ENCODE peak calls at places on chromosomes 4 and X, in seven cellular contexts. F, A, Y, N, T, H and S are unnamed samples.

GRCh38 chr4:150476776-150477175 is 105.2 kb upstream of the MAB21L2 start:
- DNase-seq in H (peak), Y (no peak), A (no peak), N (no peak), F (no peak), T (no peak), S (no peak)

GRCh38 chr4:11505225-11505971 is 76.7 kb upstream of the HS3ST1 start:
- DNase-seq in Y (no peak), N (no peak), T (no peak), A (no peak), H (no peak), F (no peak), S (no peak)

GRCh38 chr4:56468097-56468422 is 643 bp downstream of the SRP72 start:
- DNase-seq in A (peak), F (peak), T (no peak), N (peak), H (peak), Y (peak), S (peak)

GRCh38 chr4:20026456-20026855 is 225.2 kb upstream of the SLIT2 start:
- DNase-seq in N (no peak), T (no peak), Y (no peak), A (no peak), H (no peak), F (no peak), S (no peak)

GRCh38 chrX:32673193-32673592 is 538.2 kb downstream of the DMD start:
- DNase-seq in F (no peak), H (no peak), N (no peak), A (peak), T (no peak), Y (no peak), S (no peak)

GRCh38 chr4:113958766-113959540 is 20.5 kb downstream of the ARSJ start:
- DNase-seq in N (no peak), F (no peak), H (no peak), A (peak), T (no peak), Y (no peak), S (no peak)

GRCh38 chr4:2792711-2793577 is at the start of gene SH3BP2:
- DNase-seq in T (no peak), Y (no peak), F (peak), A (peak), N (peak), H (peak), S (peak)

GRCh38 chr4:137601924-137602323 is 69.6 kb upstream of the PCDH18 start:
- DNase-seq in H (no peak), A (no peak), T (no peak), F (no peak), Y (no peak), N (no peak), S (no peak)

GRCh38 chrX:100410083-100410590 is at the start of gene PCDH19:
- DNase-seq in Y (no peak), F (peak), H (no peak), A (no peak), T (no peak), N (peak), S (no peak)

GRCh38 chr4:19752600-19752999 is 499.1 kb upstream of the SLIT2 start:
- DNase-seq in Y (no peak), N (no peak), A (no peak), H (no peak), F (no peak), T (no peak), S (no peak)

GRCh38 chrX:38282044-38282443 is 45.3 kb downstream of the RPGR start:
- DNase-seq in F (no peak), N (no peak), Y (no peak), T (no peak), A (no peak), H (no peak), S (no peak)

GRCh38 chr4:1666391-1666790 is 17.7 kb downstream of the FAM53A start:
- DNase-seq in H (no peak), A (no peak), Y (no peak), N (no peak), F (no peak), T (no peak), S (no peak)

GRCh38 chr4:124946696-124947095 is 234.2 kb upstream of the ANKRD50 start:
- DNase-seq in Y (no peak), N (no peak), F (no peak), T (no peak), A (no peak), H (no peak), S (no peak)

GRCh38 chr4:87679449-87680169 is 29.5 kb downstream of the DMP1 start:
- DNase-seq in N (no peak), T (peak), F (peak), H (peak), A (peak), Y (peak), S (peak)

GRCh38 chrX:114532093-114532805 is 51.6 kb upstream of the HTR2C start:
- DNase-seq in A (no peak), F (no peak), N (no peak), T (no peak), H (no peak), Y (no peak), S (no peak)

GRCh38 chrX:49978191-49978590 is 55.8 kb downstream of the CLCN5 start:
- DNase-seq in H (no peak), A (no peak), F (no peak), N (no peak), T (no peak), Y (no peak), S (no peak)

GRCh38 chr4:70903282-70903603 is 1.1 kb downstream of the MOB1B start:
- DNase-seq in H (peak), A (no peak), N (no peak), Y (no peak), F (peak), T (no peak), S (no peak)

GRCh38 chr4:19575959-19576358 is 675.7 kb upstream of the SLIT2 start:
- DNase-seq in T (no peak), N (no peak), Y (no peak), A (no peak), F (no peak), H (no peak), S (no peak)

GRCh38 chr4:142696334-142697122 is 149.6 kb downstream of the INPP4B start:
- DNase-seq in H (no peak), F (no peak), Y (no peak), T (no peak), A (no peak), N (no peak), S (no peak)

GRCh38 chrX:129665916-129666644 is 11.3 kb upstream of the APLN start:
- DNase-seq in A (no peak), T (no peak), H (no peak), Y (no peak), F (no peak), N (no peak), S (no peak)

GRCh38 chr4:101102114-101102752 is 245.1 kb downstream of the PPP3CA start:
- DNase-seq in A (no peak), F (peak), H (no peak), T (no peak), Y (no peak), N (no peak), S (no peak)

GRCh38 chrX:12400218-12400617 is 261.9 kb downstream of the FRMPD4 start:
- DNase-seq in N (no peak), F (no peak), H (no peak), T (no peak), A (no peak), Y (no peak), S (no peak)

GRCh38 chr4:10662937-10663336 is 21.6 kb downstream of the CLNK start:
- DNase-seq in Y (no peak), F (no peak), N (no peak), A (no peak), H (peak), T (no peak), S (no peak)

GRCh38 chr4:112775801-112776200 is 138.9 kb downstream of the LARP7 start:
- DNase-seq in F (no peak), H (no peak), T (no peak), N (no peak), A (no peak), Y (no peak), S (no peak)

GRCh38 chr4:130640583-130640982 is 1544.6 kb downstream of the C4orf33 start:
- DNase-seq in T (no peak), N (no peak), F (no peak), H (no peak), A (no peak), Y (no peak), S (no peak)

GRCh38 chrX:17448188-17448587 is 73.2 kb downstream of the NHS start:
- DNase-seq in Y (no peak), A (peak), F (no peak), N (no peak), H (no peak), T (no peak), S (no peak)

GRCh38 chrX:75301060-75301459 is 27.2 kb downstream of the UPRT start:
- DNase-seq in F (no peak), H (no peak), T (no peak), A (no peak), Y (no peak), N (no peak), S (no peak)

GRCh38 chrX:150587585-150588503 is 19.4 kb downstream of the MTM1 start:
- DNase-seq in N (no peak), H (peak), T (no peak), A (no peak), F (peak), Y (no peak), S (no peak)

GRCh38 chrX:131792789-131793462 is 230.2 kb upstream of the STK26 start:
- DNase-seq in H (no peak), F (peak), T (no peak), A (no peak), Y (peak), N (no peak), S (no peak)

GRCh38 chr4:90495211-90495610 is 368.0 kb downstream of the CCSER1 start:
- DNase-seq in Y (no peak), N (no peak), T (no peak), F (peak), A (no peak), H (no peak), S (no peak)

GRCh38 chr4:48518143-48518542 is 28.1 kb downstream of the ZAR1 start:
- DNase-seq in H (no peak), N (no peak), F (no peak), A (no peak), Y (no peak), T (no peak), S (no peak)

GRCh38 chr4:132001542-132001941 is 1147.6 kb upstream of the PCDH10 start:
- DNase-seq in H (no peak), F (no peak), A (no peak), T (no peak), Y (no peak), N (no peak), S (no peak)

GRCh38 chr4:16205298-16206164 is 20.7 kb downstream of the TAPT1 start:
- DNase-seq in Y (no peak), N (no peak), T (no peak), F (peak), A (peak), H (peak), S (no peak)

GRCh38 chrX:41293269-41293668 is 40.7 kb upstream of the DDX3X start:
- DNase-seq in T (no peak), Y (no peak), F (no peak), A (peak), H (no peak), N (no peak), S (no peak)

DNA sequence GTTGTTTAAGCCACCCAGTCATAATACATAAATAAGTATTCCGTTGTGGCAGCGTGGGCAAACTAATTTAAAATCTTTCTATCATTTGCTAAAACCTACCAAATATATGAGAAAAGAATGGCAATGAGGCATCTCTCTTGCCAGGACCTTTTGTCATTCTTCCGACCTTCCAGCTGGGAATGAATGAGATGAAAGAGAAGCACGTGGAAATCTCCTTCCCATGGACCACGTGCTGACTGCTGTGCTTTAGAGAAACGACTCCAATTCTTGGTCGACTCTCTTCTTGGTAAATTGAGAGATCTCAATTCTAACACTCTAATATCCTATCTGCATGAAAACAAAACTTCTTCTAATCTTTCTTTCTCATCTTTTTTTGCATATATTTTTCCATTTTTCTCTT is 116.5 kb downstream of the COL25A1 start:
- DNase-seq in F (no peak), T (no peak), A (no peak), H (no peak), N (no peak), Y (no peak), S (no peak)
- TF ChIP-seq TAF1 in F (no peak), T (no peak), A (no peak), H (no peak), N (no peak), Y (no peak), S (no peak)

GRCh38 chrX:22429704-22430103 is 157.0 kb downstream of the CBLL2 start:
- DNase-seq in A (no peak), F (no peak), H (no peak), T (no peak), N (no peak), Y (no peak), S (no peak)
- TF ChIP-seq TAF1 in A (no peak), F (no peak), H (no peak), T (no peak), N (no peak), Y (no peak), S (no peak)

GRCh38 chrX:34848281-34848680 is 94.3 kb upstream of the FAM47B start:
- DNase-seq in F (no peak), N (no peak), A (no peak), T (no peak), H (no peak), Y (no peak), S (no peak)
- TF ChIP-seq TAF1 in F (no peak), N (no peak), A (no peak), T (no peak), H (no peak), Y (no peak), S (no peak)

DNA sequence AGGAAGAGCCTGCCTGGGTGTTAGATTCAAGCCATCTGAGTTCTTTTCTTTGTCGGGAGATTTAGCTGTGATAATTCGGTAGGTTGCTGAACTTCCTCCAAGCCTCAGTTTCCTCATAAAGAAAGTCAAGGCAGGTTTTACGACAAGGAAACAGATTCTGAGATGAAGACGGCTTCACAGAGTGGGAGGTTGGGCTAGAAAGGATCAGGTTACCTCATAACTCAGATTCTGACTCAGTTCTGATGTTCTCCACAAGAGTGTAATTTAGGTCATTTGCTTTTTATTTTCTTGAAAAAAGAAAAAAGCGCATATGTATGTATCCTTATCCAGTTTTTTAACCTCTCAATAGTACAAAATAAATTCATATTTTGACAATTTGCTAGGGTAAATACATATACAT is 47.2 kb upstream of the ELOVL6 start:
- DNase-seq in F (no peak), T (no peak), A (no peak), H (no peak), N (no peak), Y (no peak), S (no peak)
- TF ChIP-seq TAF1 in F (no peak), T (no peak), A (no peak), H (no peak), N (no peak), Y (no peak), S (no peak)

DNA sequence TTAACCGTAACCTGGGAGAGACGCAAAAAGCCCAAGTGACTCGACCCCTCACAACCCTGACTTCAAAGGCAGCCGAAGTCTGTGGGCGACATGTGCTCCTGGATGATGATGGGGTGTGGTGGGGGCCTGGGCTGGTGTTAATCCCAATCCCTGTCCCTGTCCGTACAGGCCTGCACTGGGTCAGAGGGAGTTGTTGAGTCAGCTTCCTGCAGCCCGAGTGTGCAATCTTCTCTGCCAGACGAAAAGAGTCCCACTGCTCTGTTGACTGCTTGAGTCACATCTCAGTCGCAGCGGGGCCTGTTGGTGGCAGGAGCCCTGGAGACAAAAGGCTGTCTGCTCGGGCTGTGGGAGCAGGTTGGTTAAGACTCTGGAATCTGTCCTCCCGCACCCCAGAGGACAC is 10.3 kb downstream of the FAM3A start:
- DNase-seq in Y (no peak), F (no peak), A (no peak), H (no peak), N (no peak), T (no peak), S (no peak)
- TF ChIP-seq TAF1 in Y (no peak), F (no peak), A (no peak), H (no peak), N (no peak), T (no peak), S (no peak)